ENCODE peak calls at places on chromosomes 13 and 19, in ten cellular contexts. One of them, this sample, is unnamed.

GRCh38 chr13:21061077-21061945 is at the start of gene LATS2:
- DNase-seq in left ventricle myocardium inferior: peak; percentile 99
- DNase-seq in cardiac fibroblast: peak; percentile 98
- DNase-seq in heart left ventricle: peak; percentile 98
- DNase-seq in Karpas-422: no peak
- DNase-seq in NB4: peak; percentile 93
- DNase-seq in GM23248: peak; percentile 99
- DNase-seq in stomach: peak; percentile 97
- DNase-seq in tibial artery: peak; percentile 98
- DNase-seq in CD8-positive, alpha-beta memory T cell: peak; percentile 61
- DNase-seq in this sample: peak; percentile 92

GRCh38 chr19:40507892-40508291 is 41.1 kb downstream of the SPTBN4 start:
- DNase-seq in NB4: no peak
- DNase-seq in GM23248: no peak
- DNase-seq in stomach: no peak
- DNase-seq in tibial artery: no peak
- DNase-seq in CD8-positive, alpha-beta memory T cell: no peak
- DNase-seq in Karpas-422: no peak
- DNase-seq in heart left ventricle: no peak
- DNase-seq in cardiac fibroblast: no peak
- DNase-seq in left ventricle myocardium inferior: no peak
- DNase-seq in this sample: no peak

GRCh38 chr19:33064117-33064777 is 441 bp downstream of the RHPN2 start:
- DNase-seq in CD8-positive, alpha-beta memory T cell: no peak
- DNase-seq in GM23248: peak; percentile 30
- DNase-seq in cardiac fibroblast: no peak
- DNase-seq in Karpas-422: peak; percentile 66
- DNase-seq in tibial artery: no peak
- DNase-seq in left ventricle myocardium inferior: no peak
- DNase-seq in NB4: peak; percentile 44
- DNase-seq in stomach: peak; percentile 71
- DNase-seq in heart left ventricle: peak; percentile 19
- DNase-seq in this sample: peak; percentile 7

GRCh38 chr19:18504886-18505610 is 16.8 kb downstream of the ELL start:
- DNase-seq in cardiac fibroblast: no peak
- DNase-seq in NB4: no peak
- DNase-seq in GM23248: no peak
- DNase-seq in heart left ventricle: no peak
- DNase-seq in tibial artery: no peak
- DNase-seq in Karpas-422: no peak
- DNase-seq in left ventricle myocardium inferior: no peak
- DNase-seq in stomach: no peak
- DNase-seq in CD8-positive, alpha-beta memory T cell: no peak
- DNase-seq in this sample: no peak

GRCh38 chr19:29785955-29786589 is 25.7 kb upstream of the CCNE1 start:
- DNase-seq in tibial artery: no peak
- DNase-seq in left ventricle myocardium inferior: no peak
- DNase-seq in NB4: peak; percentile 27
- DNase-seq in GM23248: no peak
- DNase-seq in cardiac fibroblast: no peak
- DNase-seq in heart left ventricle: no peak
- DNase-seq in Karpas-422: peak; percentile 56
- DNase-seq in CD8-positive, alpha-beta memory T cell: no peak
- DNase-seq in stomach: no peak
- DNase-seq in this sample: no peak

GRCh38 chr19:39507715-39508364 is 7.1 kb upstream of the SELENOV start:
- DNase-seq in stomach: no peak
- DNase-seq in heart left ventricle: no peak
- DNase-seq in left ventricle myocardium inferior: no peak
- DNase-seq in Karpas-422: no peak
- DNase-seq in CD8-positive, alpha-beta memory T cell: no peak
- DNase-seq in tibial artery: no peak
- DNase-seq in NB4: no peak
- DNase-seq in GM23248: no peak
- DNase-seq in cardiac fibroblast: no peak
- DNase-seq in this sample: no peak

GRCh38 chr13:18991054-18991453 is 190.6 kb downstream of the TUBA3C start:
- DNase-seq in cardiac fibroblast: no peak
- DNase-seq in left ventricle myocardium inferior: no peak
- DNase-seq in GM23248: no peak
- DNase-seq in stomach: no peak
- DNase-seq in Karpas-422: no peak
- DNase-seq in heart left ventricle: no peak
- DNase-seq in CD8-positive, alpha-beta memory T cell: no peak
- DNase-seq in NB4: no peak
- DNase-seq in tibial artery: no peak
- DNase-seq in this sample: no peak

GRCh38 chr19:3279306-3279705 is 54.8 kb downstream of the CELF5 start:
- DNase-seq in Karpas-422: no peak
- DNase-seq in CD8-positive, alpha-beta memory T cell: no peak
- DNase-seq in stomach: no peak
- DNase-seq in NB4: no peak
- DNase-seq in left ventricle myocardium inferior: no peak
- DNase-seq in tibial artery: no peak
- DNase-seq in heart left ventricle: no peak
- DNase-seq in GM23248: no peak
- DNase-seq in cardiac fibroblast: no peak
- DNase-seq in this sample: no peak

GRCh38 chr19:31353826-31354225 is 4.6 kb upstream of the TSHZ3 start:
- DNase-seq in tibial artery: no peak
- DNase-seq in CD8-positive, alpha-beta memory T cell: no peak
- DNase-seq in Karpas-422: no peak
- DNase-seq in stomach: no peak
- DNase-seq in GM23248: no peak
- DNase-seq in left ventricle myocardium inferior: no peak
- DNase-seq in NB4: no peak
- DNase-seq in heart left ventricle: no peak
- DNase-seq in cardiac fibroblast: no peak
- DNase-seq in this sample: no peak

GRCh38 chr13:27034678-27035111 is 136.9 kb downstream of the USP12 start:
- DNase-seq in Karpas-422: no peak
- DNase-seq in NB4: no peak
- DNase-seq in cardiac fibroblast: no peak
- DNase-seq in tibial artery: no peak
- DNase-seq in CD8-positive, alpha-beta memory T cell: no peak
- DNase-seq in heart left ventricle: no peak
- DNase-seq in left ventricle myocardium inferior: no peak
- DNase-seq in GM23248: peak; percentile 33
- DNase-seq in stomach: no peak
- DNase-seq in this sample: no peak

GRCh38 chr19:1453525-1454371 is 3.8 kb downstream of the APC2 start:
- DNase-seq in left ventricle myocardium inferior: no peak
- DNase-seq in GM23248: peak; percentile 87
- DNase-seq in stomach: no peak
- DNase-seq in Karpas-422: peak; percentile 80
- DNase-seq in heart left ventricle: no peak
- DNase-seq in cardiac fibroblast: peak; percentile 44
- DNase-seq in CD8-positive, alpha-beta memory T cell: no peak
- DNase-seq in tibial artery: no peak
- DNase-seq in NB4: no peak
- DNase-seq in this sample: peak; percentile 24

GRCh38 chr19:17841810-17842662 is 5.7 kb downstream of the JAK3 start:
- DNase-seq in Karpas-422: peak; percentile 79
- DNase-seq in tibial artery: peak; percentile 84
- DNase-seq in CD8-positive, alpha-beta memory T cell: no peak
- DNase-seq in cardiac fibroblast: peak; percentile 91
- DNase-seq in GM23248: peak; percentile 91
- DNase-seq in NB4: peak; percentile 40
- DNase-seq in stomach: peak; percentile 86
- DNase-seq in heart left ventricle: peak; percentile 75
- DNase-seq in left ventricle myocardium inferior: peak; percentile 72
- DNase-seq in this sample: peak; percentile 83

GRCh38 chr19:3665681-3666544 is 34.4 kb downstream of the PIP5K1C start:
- DNase-seq in GM23248: peak; percentile 52
- DNase-seq in NB4: peak; percentile 34
- DNase-seq in tibial artery: peak; percentile 81
- DNase-seq in cardiac fibroblast: peak; percentile 39
- DNase-seq in heart left ventricle: peak; percentile 72
- DNase-seq in Karpas-422: peak; percentile 76
- DNase-seq in left ventricle myocardium inferior: peak; percentile 72
- DNase-seq in stomach: peak; percentile 69
- DNase-seq in CD8-positive, alpha-beta memory T cell: peak; percentile 82
- DNase-seq in this sample: no peak

GRCh38 chr19:40718774-40719391 is 2.0 kb downstream of the ITPKC start:
- DNase-seq in tibial artery: peak; percentile 87
- DNase-seq in Karpas-422: peak; percentile 72
- DNase-seq in left ventricle myocardium inferior: peak; percentile 52
- DNase-seq in heart left ventricle: peak; percentile 40
- DNase-seq in NB4: no peak
- DNase-seq in CD8-positive, alpha-beta memory T cell: no peak
- DNase-seq in GM23248: peak; percentile 81
- DNase-seq in cardiac fibroblast: peak; percentile 61
- DNase-seq in stomach: peak; percentile 92
- DNase-seq in this sample: peak; percentile 64

GRCh38 chr19:19087676-19088075 is 23.9 kb downstream of the SLC25A42 start:
- DNase-seq in NB4: no peak
- DNase-seq in GM23248: no peak
- DNase-seq in stomach: no peak
- DNase-seq in heart left ventricle: no peak
- DNase-seq in CD8-positive, alpha-beta memory T cell: no peak
- DNase-seq in left ventricle myocardium inferior: no peak
- DNase-seq in Karpas-422: no peak
- DNase-seq in cardiac fibroblast: no peak
- DNase-seq in tibial artery: no peak
- DNase-seq in this sample: no peak

GRCh38 chr19:58409010-58409790 is 751 bp downstream of the ZNF584 start:
- DNase-seq in left ventricle myocardium inferior: no peak
- DNase-seq in NB4: peak; percentile 66
- DNase-seq in heart left ventricle: no peak
- DNase-seq in GM23248: peak; percentile 67
- DNase-seq in cardiac fibroblast: peak; percentile 36
- DNase-seq in tibial artery: peak; percentile 62
- DNase-seq in stomach: no peak
- DNase-seq in Karpas-422: peak; percentile 87
- DNase-seq in CD8-positive, alpha-beta memory T cell: no peak
- DNase-seq in this sample: no peak

GRCh38 chr19:33290956-33291622 is 11.2 kb downstream of the CEBPA start:
- DNase-seq in CD8-positive, alpha-beta memory T cell: peak; percentile 27
- DNase-seq in heart left ventricle: no peak
- DNase-seq in Karpas-422: no peak
- DNase-seq in GM23248: peak; percentile 15
- DNase-seq in tibial artery: no peak
- DNase-seq in left ventricle myocardium inferior: no peak
- DNase-seq in stomach: no peak
- DNase-seq in NB4: no peak
- DNase-seq in cardiac fibroblast: no peak
- DNase-seq in this sample: no peak

GRCh38 chr13:109785892-109786450 is 412 bp downstream of the IRS2 start:
- DNase-seq in heart left ventricle: no peak
- DNase-seq in stomach: no peak
- DNase-seq in left ventricle myocardium inferior: no peak
- DNase-seq in tibial artery: no peak
- DNase-seq in CD8-positive, alpha-beta memory T cell: no peak
- DNase-seq in NB4: peak; percentile 64
- DNase-seq in cardiac fibroblast: peak; percentile 49
- DNase-seq in GM23248: peak; percentile 66
- DNase-seq in Karpas-422: no peak
- DNase-seq in this sample: no peak

DNA sequence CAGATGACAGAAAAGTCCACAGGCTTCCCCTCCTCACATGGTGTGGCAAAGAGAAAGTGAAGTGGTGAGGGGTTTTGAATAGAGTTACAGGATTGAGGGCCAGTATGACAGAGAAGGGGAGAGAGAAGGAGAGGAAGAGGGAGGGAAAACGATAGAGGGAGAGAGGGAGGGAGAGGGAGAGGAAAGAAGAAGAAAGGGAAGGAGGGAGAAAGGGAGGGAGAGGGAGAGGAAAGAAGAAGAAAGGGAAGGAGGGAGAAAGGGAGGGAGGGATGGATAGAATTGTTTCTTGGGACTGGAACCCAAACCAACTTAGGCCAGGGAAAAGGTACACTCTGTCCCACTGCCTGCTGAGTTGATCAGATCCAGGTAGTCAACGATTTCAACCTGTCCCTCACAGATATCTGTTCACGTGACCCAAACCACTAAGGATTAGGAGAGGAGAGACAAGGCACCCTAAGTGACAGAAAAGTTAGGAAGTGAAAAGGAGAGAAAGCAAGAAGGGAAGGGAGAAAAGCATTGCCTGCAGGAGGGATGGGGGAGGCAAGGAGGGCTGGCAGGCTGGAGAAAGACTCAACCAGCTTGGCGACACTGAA is 8.1 kb upstream of the IGFL3 start:
- DNase-seq in stomach: no peak
- DNase-seq in tibial artery: no peak
- DNase-seq in cardiac fibroblast: no peak
- DNase-seq in Karpas-422: no peak
- DNase-seq in heart left ventricle: no peak
- DNase-seq in left ventricle myocardium inferior: no peak
- DNase-seq in CD8-positive, alpha-beta memory T cell: no peak
- DNase-seq in NB4: no peak
- DNase-seq in GM23248: peak; percentile 44
- DNase-seq in this sample: no peak
- H3K4me3 ChIP-seq in stomach: no peak overlapping the region
- H3K4me3 ChIP-seq in tibial artery: no peak overlapping the region
- H3K4me3 ChIP-seq in cardiac fibroblast: no peak overlapping the region
- H3K4me3 ChIP-seq in Karpas-422: no peak overlapping the region
- H3K4me3 ChIP-seq in heart left ventricle: no peak overlapping the region
- H3K4me3 ChIP-seq in left ventricle myocardium inferior: no peak overlapping the region
- H3K4me3 ChIP-seq in CD8-positive, alpha-beta memory T cell: no peak overlapping the region
- H3K4me3 ChIP-seq in NB4: no peak overlapping the region
- H3K4me3 ChIP-seq in GM23248: peak overlapping the region; percentile 41
- H3K4me3 ChIP-seq in this sample: peak overlapping the region; percentile 50

GRCh38 chr13:24252136-24252535 is 57.2 kb upstream of the C1QTNF9 start:
- DNase-seq in Karpas-422: no peak
- DNase-seq in NB4: peak; percentile 40
- DNase-seq in CD8-positive, alpha-beta memory T cell: no peak
- DNase-seq in tibial artery: no peak
- DNase-seq in left ventricle myocardium inferior: no peak
- DNase-seq in GM23248: no peak
- DNase-seq in heart left ventricle: no peak
- DNase-seq in cardiac fibroblast: no peak
- DNase-seq in stomach: no peak
- DNase-seq in this sample: no peak
- H3K4me3 ChIP-seq in Karpas-422: no peak overlapping the region
- H3K4me3 ChIP-seq in NB4: no peak overlapping the region
- H3K4me3 ChIP-seq in CD8-positive, alpha-beta memory T cell: peak overlapping the region; percentile 89
- H3K4me3 ChIP-seq in tibial artery: no peak overlapping the region
- H3K4me3 ChIP-seq in left ventricle myocardium inferior: no peak overlapping the region
- H3K4me3 ChIP-seq in GM23248: no peak overlapping the region
- H3K4me3 ChIP-seq in heart left ventricle: no peak overlapping the region
- H3K4me3 ChIP-seq in cardiac fibroblast: no peak overlapping the region
- H3K4me3 ChIP-seq in stomach: peak overlapping the region; percentile 16
- H3K4me3 ChIP-seq in this sample: no peak overlapping the region

GRCh38 chr13:105105471-105105870 is 1430.0 kb downstream of the EFNB2 start:
- DNase-seq in left ventricle myocardium inferior: no peak
- DNase-seq in cardiac fibroblast: no peak
- DNase-seq in GM23248: no peak
- DNase-seq in Karpas-422: no peak
- DNase-seq in tibial artery: no peak
- DNase-seq in NB4: no peak
- DNase-seq in CD8-positive, alpha-beta memory T cell: no peak
- DNase-seq in stomach: no peak
- DNase-seq in heart left ventricle: no peak
- DNase-seq in this sample: no peak
- H3K4me3 ChIP-seq in left ventricle myocardium inferior: no peak overlapping the region
- H3K4me3 ChIP-seq in cardiac fibroblast: no peak overlapping the region
- H3K4me3 ChIP-seq in GM23248: no peak overlapping the region
- H3K4me3 ChIP-seq in Karpas-422: no peak overlapping the region
- H3K4me3 ChIP-seq in tibial artery: no peak overlapping the region
- H3K4me3 ChIP-seq in NB4: no peak overlapping the region
- H3K4me3 ChIP-seq in CD8-positive, alpha-beta memory T cell: no peak overlapping the region
- H3K4me3 ChIP-seq in stomach: no peak overlapping the region
- H3K4me3 ChIP-seq in heart left ventricle: no peak overlapping the region
- H3K4me3 ChIP-seq in this sample: no peak overlapping the region

GRCh38 chr19:5691930-5692784 is 2.1 kb downstream of the RPL36 start:
- DNase-seq in stomach: no peak
- DNase-seq in tibial artery: no peak
- DNase-seq in heart left ventricle: no peak
- DNase-seq in NB4: peak; percentile 34
- DNase-seq in left ventricle myocardium inferior: no peak
- DNase-seq in GM23248: peak; percentile 69
- DNase-seq in Karpas-422: no peak
- DNase-seq in cardiac fibroblast: no peak
- DNase-seq in CD8-positive, alpha-beta memory T cell: no peak
- DNase-seq in this sample: no peak
- H3K4me3 ChIP-seq in stomach: peak overlapping the region; percentile 76
- H3K4me3 ChIP-seq in tibial artery: peak overlapping the region; percentile 64
- H3K4me3 ChIP-seq in heart left ventricle: peak overlapping the region; percentile 83
- H3K4me3 ChIP-seq in NB4: peak overlapping the region; percentile 85
- H3K4me3 ChIP-seq in left ventricle myocardium inferior: peak overlapping the region; percentile 96
- H3K4me3 ChIP-seq in GM23248: peak overlapping the region; percentile 84
- H3K4me3 ChIP-seq in Karpas-422: peak overlapping the region; percentile 97
- H3K4me3 ChIP-seq in cardiac fibroblast: peak overlapping the region; percentile 96
- H3K4me3 ChIP-seq in CD8-positive, alpha-beta memory T cell: no peak overlapping the region
- H3K4me3 ChIP-seq in this sample: peak overlapping the region; percentile 97

This sample was measured in fibroblast of lung.